ENCODE peak calls at places on chromosomes 7 and 10, in four cellular contexts. P, K, B and Q are unnamed samples.

GRCh38 chr10:98638920-98639319 is 192.2 kb upstream of the HPS1 start:
- DNase-seq in P (no peak), K (no peak), B (no peak), Q (no peak)

GRCh38 chr10:21754410-21755011 is 220.5 kb downstream of the MLLT10 start:
- DNase-seq in K (no peak), P (no peak), B (peak), Q (no peak)

GRCh38 chr7:115748123-115748738 is 282.3 kb downstream of the TFEC start:
- DNase-seq in K (no peak), P (no peak), B (no peak), Q (no peak)

GRCh38 chr7:50339990-50340500 is 35.5 kb downstream of the IKZF1 start:
- DNase-seq in P (peak), B (no peak), K (no peak), Q (no peak)

GRCh38 chr10:122239578-122240257 is 31.4 kb upstream of the BTBD16 start:
- DNase-seq in P (no peak), B (no peak), K (peak), Q (no peak)

GRCh38 chr7:40704172-40704571 is 569.4 kb downstream of the SUGCT start:
- DNase-seq in B (no peak), K (no peak), P (no peak), Q (no peak)

GRCh38 chr10:5477948-5478693 is 21.2 kb downstream of the CALML5 start:
- DNase-seq in K (no peak), B (no peak), P (no peak), Q (no peak)

GRCh38 chr7:35975851-35976454 is 175.1 kb downstream of the SEPTIN7 start:
- DNase-seq in K (peak), P (no peak), B (peak), Q (peak)

GRCh38 chr7:44977304-44977858 is 1.4 kb downstream of the MYO1G start:
- DNase-seq in K (no peak), P (peak), B (no peak), Q (peak)

GRCh38 chr10:21831986-21832735 is 171.4 kb downstream of the DNAJC1 start:
- DNase-seq in B (peak), P (no peak), K (peak), Q (no peak)

GRCh38 chr7:102450242-102450641 is 14.4 kb downstream of the ALKBH4 start:
- DNase-seq in P (no peak), B (no peak), K (no peak), Q (no peak)

GRCh38 chr10:58555170-58555929 is 42.7 kb downstream of the BICC1 start:
- DNase-seq in K (no peak), P (no peak), B (peak), Q (no peak)

GRCh38 chr7:103142494-103142893 is 6.4 kb downstream of the NAPEPLD start:
- DNase-seq in B (no peak), K (no peak), P (no peak), Q (no peak)

GRCh38 chr10:6211341-6212265 is 8.9 kb downstream of the PFKFB3 start:
- DNase-seq in P (no peak), K (no peak), B (no peak), Q (no peak)

GRCh38 chr10:34438741-34439140 is 376.4 kb downstream of the PARD3 start:
- DNase-seq in P (no peak), K (no peak), B (no peak), Q (no peak)

GRCh38 chr10:812787-813186 is 118.7 kb downstream of the LARP4B start:
- DNase-seq in K (no peak), P (no peak), B (no peak), Q (no peak)

GRCh38 chr10:15293862-15294835 is 76.9 kb downstream of the FAM171A1 start:
- DNase-seq in P (no peak), B (no peak), K (no peak), Q (no peak)

GRCh38 chr7:26863504-26864308 is 684 bp downstream of the SKAP2 start:
- DNase-seq in B (peak), P (peak), K (peak), Q (peak)

GRCh38 chr7:149716007-149716931 is 57.1 kb downstream of the ZNF467 start:
- DNase-seq in K (no peak), P (no peak), B (peak), Q (no peak)

GRCh38 chr7:140526901-140527664 is 47.8 kb upstream of the MKRN1 start:
- DNase-seq in K (no peak), B (peak), P (no peak), Q (peak)

GRCh38 chr7:115216652-115217051 is 294.8 kb downstream of the MDFIC start:
- DNase-seq in B (no peak), K (no peak), P (no peak), Q (no peak)

GRCh38 chr7:74619235-74619860 is 38.2 kb upstream of the GTF2I start:
- DNase-seq in K (no peak), P (no peak), B (no peak), Q (no peak)

GRCh38 chr7:112692333-112692732 is 97.9 kb downstream of the TMEM168 start:
- DNase-seq in B (no peak), P (no peak), K (no peak), Q (no peak)

GRCh38 chr10:10850227-10850626 is 167.4 kb upstream of the CELF2 start:
- DNase-seq in B (no peak), K (no peak), P (no peak), Q (no peak)

GRCh38 chr7:22348379-22348778 is 8.6 kb downstream of the RAPGEF5 start:
- DNase-seq in K (no peak), P (no peak), B (peak), Q (no peak)

GRCh38 chr7:155858521-155859061 is 46.3 kb upstream of the SHH start:
- DNase-seq in B (peak), K (peak), P (no peak), Q (no peak)